ENCODE peak calls at places on chromosomes 5 and 9, in five cellular contexts. One of them, this sample, is unnamed.

GRCh38 chr5:170280090-170280493 is 17.5 kb downstream of the LCP2 start:
- DNase-seq in A549: no peak
- DNase-seq in IMR-90: no peak
- DNase-seq in GM12878: no peak
- DNase-seq in K562: no peak
- DNase-seq in this sample: no peak

GRCh38 chr5:55680353-55680752 is 31.8 kb downstream of the SLC38A9 start:
- DNase-seq in A549: no peak
- DNase-seq in IMR-90: no peak
- DNase-seq in GM12878: no peak
- DNase-seq in K562: no peak
- DNase-seq in this sample: no peak

GRCh38 chr5:33048315-33048714 is 337.2 kb downstream of the NPR3 start:
- DNase-seq in A549: no peak
- DNase-seq in IMR-90: no peak
- DNase-seq in GM12878: no peak
- DNase-seq in K562: no peak
- DNase-seq in this sample: no peak

GRCh38 chr5:57501414-57502321 is 19.1 kb upstream of the ACTBL2 start:
- DNase-seq in A549: no peak
- DNase-seq in IMR-90: no peak
- DNase-seq in GM12878: no peak
- DNase-seq in K562: no peak
- DNase-seq in this sample: peak

GRCh38 chr9:107226431-107226830 is 56.6 kb upstream of the RAD23B start:
- DNase-seq in A549: peak
- DNase-seq in IMR-90: no peak
- DNase-seq in GM12878: no peak
- DNase-seq in K562: peak
- DNase-seq in this sample: no peak

GRCh38 chr9:136558373-136558772 is 12.5 kb upstream of the NOTCH1 start:
- DNase-seq in A549: no peak
- DNase-seq in IMR-90: no peak
- DNase-seq in GM12878: no peak
- DNase-seq in K562: no peak
- DNase-seq in this sample: no peak

GRCh38 chr5:103582364-103582763 is 19.8 kb upstream of the NUDT12 start:
- DNase-seq in A549: peak
- DNase-seq in IMR-90: peak
- DNase-seq in GM12878: peak
- DNase-seq in K562: peak
- DNase-seq in this sample: peak

GRCh38 chr5:93724791-93725190 is 16.6 kb downstream of the POU5F2 start:
- DNase-seq in A549: no peak
- DNase-seq in IMR-90: no peak
- DNase-seq in GM12878: no peak
- DNase-seq in K562: no peak
- DNase-seq in this sample: no peak

GRCh38 chr9:97502222-97502983 is 937 bp downstream of the TMOD1 start:
- DNase-seq in A549: no peak
- DNase-seq in IMR-90: no peak
- DNase-seq in GM12878: no peak
- DNase-seq in K562: peak
- DNase-seq in this sample: no peak

GRCh38 chr9:34513567-34514214 is 9.1 kb downstream of the ENHO start:
- DNase-seq in A549: no peak
- DNase-seq in IMR-90: no peak
- DNase-seq in GM12878: no peak
- DNase-seq in K562: no peak
- DNase-seq in this sample: no peak

GRCh38 chr9:137028281-137029057 is 432 bp upstream of the ABCA2 start:
- DNase-seq in A549: peak
- DNase-seq in IMR-90: peak
- DNase-seq in GM12878: no peak
- DNase-seq in K562: peak
- DNase-seq in this sample: peak

GRCh38 chr9:91155181-91155580 is 206.5 kb downstream of the AUH start:
- DNase-seq in A549: no peak
- DNase-seq in IMR-90: no peak
- DNase-seq in GM12878: no peak
- DNase-seq in K562: no peak
- DNase-seq in this sample: no peak

GRCh38 chr9:15927131-15927530 is 374.3 kb downstream of the CCDC171 start:
- DNase-seq in A549: no peak
- DNase-seq in IMR-90: peak
- DNase-seq in GM12878: no peak
- DNase-seq in K562: no peak
- DNase-seq in this sample: no peak

GRCh38 chr5:53045263-53045662 is 56.1 kb downstream of the ITGA2 start:
- DNase-seq in A549: no peak
- DNase-seq in IMR-90: peak
- DNase-seq in GM12878: no peak
- DNase-seq in K562: no peak
- DNase-seq in this sample: no peak

GRCh38 chr5:172936441-172936840 is 22.8 kb upstream of the RPL26L1 start:
- DNase-seq in A549: no peak
- DNase-seq in IMR-90: no peak
- DNase-seq in GM12878: no peak
- DNase-seq in K562: no peak
- DNase-seq in this sample: no peak

GRCh38 chr5:172939561-172939960 is 19.7 kb upstream of the RPL26L1 start:
- DNase-seq in A549: no peak
- DNase-seq in IMR-90: peak
- DNase-seq in GM12878: no peak
- DNase-seq in K562: no peak
- DNase-seq in this sample: no peak

GRCh38 chr5:172941067-172941516 is 18.1 kb upstream of the RPL26L1 start:
- DNase-seq in A549: no peak
- DNase-seq in IMR-90: no peak
- DNase-seq in GM12878: no peak
- DNase-seq in K562: no peak
- DNase-seq in this sample: no peak

GRCh38 chr5:172940242-172941066 is 18.8 kb upstream of the RPL26L1 start:
- DNase-seq in A549: no peak
- DNase-seq in IMR-90: no peak
- DNase-seq in GM12878: no peak
- DNase-seq in K562: no peak
- DNase-seq in this sample: no peak

GRCh38 chr5:172939045-172939444 is 20.2 kb upstream of the RPL26L1 start:
- DNase-seq in A549: peak
- DNase-seq in IMR-90: peak
- DNase-seq in GM12878: no peak
- DNase-seq in K562: peak
- DNase-seq in this sample: no peak
- TF ChIP-seq RCOR1 in A549: no peak
- TF ChIP-seq RCOR1 in IMR-90: no peak
- TF ChIP-seq RCOR1 in GM12878: no peak
- TF ChIP-seq RCOR1 in K562: no peak
- TF ChIP-seq RCOR1 in this sample: no peak

DNA sequence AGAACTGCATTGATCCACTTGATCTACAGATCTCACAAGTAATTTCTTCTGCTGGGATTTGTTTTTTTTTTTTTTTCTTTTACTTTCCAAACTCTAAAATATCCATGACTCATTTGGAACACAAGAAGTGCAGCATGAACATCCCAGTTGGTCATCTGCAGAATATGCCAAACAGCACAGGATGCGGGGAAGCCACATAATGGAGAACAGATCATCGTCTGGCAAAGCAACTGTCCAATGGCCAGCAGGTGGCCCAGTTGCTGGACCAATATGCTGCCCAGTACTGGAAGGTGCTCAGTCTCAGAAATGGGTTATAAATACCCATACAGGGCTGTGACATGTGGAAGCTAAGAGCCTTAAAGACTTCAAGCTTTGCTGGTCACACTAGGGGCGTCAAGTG is 221.3 kb upstream of the TAS2R1 start:
- DNase-seq in A549: peak
- DNase-seq in IMR-90: peak
- DNase-seq in GM12878: no peak
- DNase-seq in K562: peak
- DNase-seq in this sample: peak
- TF ChIP-seq RCOR1 in A549: no peak
- TF ChIP-seq RCOR1 in IMR-90: peak
- TF ChIP-seq RCOR1 in GM12878: no peak
- TF ChIP-seq RCOR1 in K562: no peak
- TF ChIP-seq RCOR1 in this sample: peak

GRCh38 chr5:180259260-180259611 is 32.6 kb downstream of the MAPK9 start:
- DNase-seq in A549: peak
- DNase-seq in IMR-90: peak
- DNase-seq in GM12878: no peak
- DNase-seq in K562: no peak
- DNase-seq in this sample: no peak
- TF ChIP-seq RCOR1 in A549: no peak
- TF ChIP-seq RCOR1 in IMR-90: no peak
- TF ChIP-seq RCOR1 in GM12878: no peak
- TF ChIP-seq RCOR1 in K562: no peak
- TF ChIP-seq RCOR1 in this sample: no peak

GRCh38 chr9:69943146-69943545 is 100.5 kb upstream of the MAMDC2 start:
- DNase-seq in A549: no peak
- DNase-seq in IMR-90: no peak
- DNase-seq in GM12878: no peak
- DNase-seq in K562: no peak
- DNase-seq in this sample: no peak
- TF ChIP-seq RCOR1 in A549: no peak
- TF ChIP-seq RCOR1 in IMR-90: no peak
- TF ChIP-seq RCOR1 in GM12878: no peak
- TF ChIP-seq RCOR1 in K562: no peak
- TF ChIP-seq RCOR1 in this sample: no peak

GRCh38 chr9:132637351-132637750 is 32.4 kb downstream of the DDX31 start:
- DNase-seq in A549: no peak
- DNase-seq in IMR-90: no peak
- DNase-seq in GM12878: no peak
- DNase-seq in K562: no peak
- DNase-seq in this sample: no peak
- TF ChIP-seq RCOR1 in A549: no peak
- TF ChIP-seq RCOR1 in IMR-90: no peak
- TF ChIP-seq RCOR1 in GM12878: no peak
- TF ChIP-seq RCOR1 in K562: no peak
- TF ChIP-seq RCOR1 in this sample: no peak

GRCh38 chr9:27457445-27457844 is 66.6 kb upstream of the IFNK start:
- DNase-seq in A549: no peak
- DNase-seq in IMR-90: no peak
- DNase-seq in GM12878: no peak
- DNase-seq in K562: peak
- DNase-seq in this sample: no peak

GRCh38 chr9:27462846-27463245 is 61.2 kb upstream of the IFNK start:
- DNase-seq in A549: no peak
- DNase-seq in IMR-90: no peak
- DNase-seq in GM12878: no peak
- DNase-seq in K562: no peak
- DNase-seq in this sample: no peak

GRCh38 chr9:27462434-27462833 is 61.7 kb upstream of the IFNK start:
- DNase-seq in A549: peak
- DNase-seq in IMR-90: no peak
- DNase-seq in GM12878: no peak
- DNase-seq in K562: peak
- DNase-seq in this sample: no peak

GRCh38 chr9:27460225-27461023 is 63.7 kb upstream of the IFNK start:
- DNase-seq in A549: peak
- DNase-seq in IMR-90: no peak
- DNase-seq in GM12878: peak
- DNase-seq in K562: no peak
- DNase-seq in this sample: no peak
- TF ChIP-seq RCOR1 in A549: no peak
- TF ChIP-seq RCOR1 in IMR-90: no peak
- TF ChIP-seq RCOR1 in GM12878: no peak
- TF ChIP-seq RCOR1 in K562: no peak
- TF ChIP-seq RCOR1 in this sample: no peak

GRCh38 chr5:77877516-77878070 is 101.5 kb upstream of the TBCA start:
- DNase-seq in A549: no peak
- DNase-seq in IMR-90: no peak
- DNase-seq in GM12878: no peak
- DNase-seq in K562: no peak
- DNase-seq in this sample: no peak
- TF ChIP-seq RCOR1 in A549: no peak
- TF ChIP-seq RCOR1 in IMR-90: no peak
- TF ChIP-seq RCOR1 in GM12878: no peak
- TF ChIP-seq RCOR1 in K562: no peak
- TF ChIP-seq RCOR1 in this sample: no peak

GRCh38 chr5:113487779-113488644 is at the start of gene MCC:
- DNase-seq in A549: peak
- DNase-seq in IMR-90: peak
- DNase-seq in GM12878: no peak
- DNase-seq in K562: no peak
- DNase-seq in this sample: peak
- TF ChIP-seq RCOR1 in A549: no peak
- TF ChIP-seq RCOR1 in IMR-90: no peak
- TF ChIP-seq RCOR1 in GM12878: no peak
- TF ChIP-seq RCOR1 in K562: no peak
- TF ChIP-seq RCOR1 in this sample: peak

GRCh38 chr5:5414999-5415398 is 7.5 kb upstream of the ICE1 start:
- DNase-seq in A549: no peak
- DNase-seq in IMR-90: no peak
- DNase-seq in GM12878: no peak
- DNase-seq in K562: no peak
- DNase-seq in this sample: no peak

GRCh38 chr5:5419291-5420210 is 2.9 kb upstream of the ICE1 start:
- DNase-seq in A549: peak
- DNase-seq in IMR-90: peak
- DNase-seq in GM12878: no peak
- DNase-seq in K562: peak
- DNase-seq in this sample: peak

GRCh38 chr5:5418764-5419163 is 3.7 kb upstream of the ICE1 start:
- DNase-seq in A549: no peak
- DNase-seq in IMR-90: no peak
- DNase-seq in GM12878: no peak
- DNase-seq in K562: no peak
- DNase-seq in this sample: no peak

GRCh38 chr5:5418006-5418405 is 4.5 kb upstream of the ICE1 start:
- DNase-seq in A549: no peak
- DNase-seq in IMR-90: no peak
- DNase-seq in GM12878: no peak
- DNase-seq in K562: no peak
- DNase-seq in this sample: no peak

DNA sequence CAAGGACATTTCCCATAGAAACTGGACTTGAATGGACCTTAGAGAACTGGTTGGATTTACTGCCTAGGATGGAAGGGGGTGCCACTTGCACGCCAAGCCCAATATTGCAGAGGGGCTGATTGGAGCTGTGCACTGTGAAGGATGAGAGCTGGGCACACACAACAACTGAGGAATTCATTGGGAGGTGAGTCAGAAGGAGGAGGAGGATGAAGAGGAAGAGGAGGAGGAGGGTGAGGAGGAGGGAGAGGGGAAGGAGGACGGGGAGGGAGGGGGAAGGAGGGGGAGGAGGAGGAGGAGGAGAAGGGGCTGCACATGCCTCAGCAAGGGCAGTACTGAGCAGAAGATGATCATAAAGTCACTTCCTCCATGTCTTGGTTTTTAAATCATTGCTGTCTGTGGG is 5.7 kb upstream of the ICE1 start:
- DNase-seq in A549: no peak
- DNase-seq in IMR-90: no peak
- DNase-seq in GM12878: no peak
- DNase-seq in K562: no peak
- DNase-seq in this sample: no peak
- TF ChIP-seq RCOR1 in A549: no peak
- TF ChIP-seq RCOR1 in IMR-90: no peak
- TF ChIP-seq RCOR1 in GM12878: no peak
- TF ChIP-seq RCOR1 in K562: no peak
- TF ChIP-seq RCOR1 in this sample: no peak